ENCODE peak calls at places on chromosomes 16 and 17, in four cellular contexts. J is AG09319; Z is GM12865; X is CD8-positive, alpha-beta T cell. E is an unnamed sample.

GRCh38 chr16:23310217-23310616 is 8.1 kb downstream of the SCNN1B start:
- DNase-seq in X (no peak), Z (no peak), J (no peak), E (no peak)

GRCh38 chr17:2393184-2393953 is 7.5 kb downstream of the MNT start:
- DNase-seq in Z (peak; percentile 93), X (peak; percentile 95), J (no peak), E (peak; percentile 80)

GRCh38 chr17:44916781-44917241 is 1.5 kb upstream of the GFAP start:
- DNase-seq in X (no peak), J (no peak), Z (no peak), E (no peak)

GRCh38 chr17:64732336-64733006 is 70.4 kb upstream of the SMURF2 start:
- DNase-seq in X (no peak), J (peak; percentile 93), Z (no peak), E (no peak)

GRCh38 chr16:89620406-89620841 is 7.0 kb downstream of the DPEP1 start:
- DNase-seq in J (no peak), Z (no peak), X (no peak), E (no peak)

GRCh38 chr17:37821025-37821713 is 76.3 kb upstream of the HNF1B start:
- DNase-seq in X (no peak), J (no peak), Z (no peak), E (no peak)

GRCh38 chr16:29947897-29948296 is 14.0 kb upstream of the TMEM219 start:
- DNase-seq in X (no peak), Z (no peak), J (no peak), E (no peak)

GRCh38 chr17:67491009-67491677 is 114.1 kb downstream of the PITPNC1 start:
- DNase-seq in Z (no peak), X (no peak), J (peak; percentile 99), E (no peak)

GRCh38 chr17:47687328-47687690 is 6.7 kb upstream of the TBKBP1 start:
- DNase-seq in X (no peak), J (no peak), Z (no peak), E (no peak)

GRCh38 chr16:88455610-88456355 is 2.7 kb downstream of the ZFPM1 start:
- DNase-seq in X (peak; percentile 86), J (peak; percentile 10), Z (peak; percentile 93), E (peak; percentile 53)

GRCh38 chr17:71821512-71821911 is 299.3 kb upstream of the SOX9 start:
- DNase-seq in J (no peak), Z (no peak), X (no peak), E (no peak)

GRCh38 chr16:680967-681745 is 946 bp downstream of the STUB1 start:
- DNase-seq in J (no peak), Z (peak; percentile 49), X (no peak), E (no peak)

GRCh38 chr17:3527896-3528603 is 29.6 kb downstream of the TRPV3 start:
- DNase-seq in X (no peak), Z (no peak), J (no peak), E (no peak)

GRCh38 chr16:82509636-82510035 is 117.1 kb upstream of the CDH13 start:
- DNase-seq in Z (no peak), J (no peak), X (no peak), E (no peak)

GRCh38 chr16:2767140-2767731 is 9.8 kb downstream of the ELOB start:
- DNase-seq in Z (no peak), X (no peak), J (no peak), E (no peak)

GRCh38 chr16:4140652-4141051 is 24.4 kb upstream of the ADCY9 start:
- DNase-seq in J (no peak), X (no peak), Z (peak; percentile 40), E (no peak)

GRCh38 chr17:60599620-60600489 is at the start of gene PPM1D:
- DNase-seq in X (peak; percentile 97), J (peak; percentile 98), Z (peak; percentile 99), E (peak; percentile 99)
- TF ChIP-seq CTCF in X (no peak), J (no peak), Z (no peak), E (no peak)

GRCh38 chr16:65547799-65548446 is 426.1 kb upstream of the CDH11 start:
- DNase-seq in J (peak; percentile 93), Z (no peak), X (no peak), E (no peak)

GRCh38 chr16:65543781-65544740 is 422.2 kb upstream of the CDH11 start:
- DNase-seq in X (no peak), Z (no peak), J (no peak), E (no peak)

GRCh38 chr16:65546353-65546791 is 424.5 kb upstream of the CDH11 start:
- DNase-seq in X (no peak), Z (no peak), J (peak; percentile 34), E (no peak)

GRCh38 chr16:65548470-65548869 is 426.6 kb upstream of the CDH11 start:
- DNase-seq in J (no peak), X (no peak), Z (no peak), E (no peak)
- TF ChIP-seq CTCF in J (peak; percentile 37), X (no peak), Z (no peak), E (no peak)

GRCh38 chr17:29709861-29710849 is 87.4 kb upstream of the CORO6 start:
- DNase-seq in X (no peak), Z (no peak), J (no peak), E (no peak)
- TF ChIP-seq CTCF in X (no peak), Z (no peak), J (no peak), E (no peak)

DNA sequence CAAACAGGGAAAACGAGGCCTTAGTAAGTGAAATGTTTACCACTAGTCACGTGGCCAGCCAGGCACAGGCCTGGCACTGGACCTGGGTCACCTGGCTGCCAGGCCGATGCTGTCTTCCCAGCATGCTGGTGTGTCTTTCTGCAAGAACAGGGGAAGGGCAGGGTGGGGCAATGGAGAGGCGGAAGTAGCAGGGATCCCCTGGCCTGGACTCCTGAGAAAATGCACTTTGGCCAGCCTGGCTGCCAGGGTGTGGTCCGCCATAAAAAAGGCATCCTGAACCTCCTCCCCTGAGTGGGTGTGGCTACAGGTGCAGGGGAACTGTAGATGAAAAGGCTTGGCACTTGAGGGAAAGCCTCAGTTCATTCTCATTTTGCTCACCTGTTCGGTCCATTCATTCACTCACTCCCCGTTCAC is 1.0 kb upstream of the ANKRD40CL start:
- DNase-seq in X (no peak), J (no peak), Z (no peak), E (no peak)
- TF ChIP-seq CTCF in X (no peak), J (no peak), Z (no peak), E (no peak)

GRCh38 chr17:50149425-50150353 is 788 bp downstream of the PPP1R9B start:
- DNase-seq in Z (peak; percentile 78), X (peak; percentile 60), J (no peak), E (peak; percentile 70)
- TF ChIP-seq CTCF in Z (peak; percentile 10), X (no peak), J (no peak), E (no peak)

DNA sequence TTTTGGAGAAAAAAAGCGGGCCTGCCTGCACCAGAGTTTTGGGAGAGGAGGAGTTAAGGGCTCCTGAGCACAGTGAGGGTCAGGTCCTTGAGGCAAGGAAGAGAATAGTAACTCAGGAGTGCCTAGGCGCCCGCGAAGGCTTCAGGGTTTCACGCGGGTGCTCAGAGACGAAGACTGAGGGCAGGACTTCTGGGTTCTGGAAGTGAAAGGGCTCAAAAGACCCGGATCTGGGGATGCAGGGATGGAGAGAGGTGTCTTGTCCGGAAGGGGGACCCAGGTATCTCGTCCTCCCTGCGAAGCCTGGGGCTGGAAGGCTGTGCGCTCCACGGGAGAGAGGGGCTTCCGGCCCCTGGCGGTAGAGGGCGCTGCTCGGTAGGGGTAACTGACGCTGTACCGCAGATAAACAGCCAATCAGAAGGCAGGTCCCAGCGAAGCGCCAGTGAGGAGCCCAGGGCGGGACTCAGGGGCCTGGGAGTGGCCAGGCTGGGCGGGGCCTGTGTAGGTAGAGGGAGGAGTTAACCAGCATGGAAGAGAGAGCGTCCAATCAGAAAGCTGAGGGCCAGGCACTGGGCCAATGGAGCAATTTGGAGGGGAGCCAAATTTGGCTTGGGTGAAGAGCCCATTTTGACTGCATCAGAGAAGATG is 729 bp downstream of the TGFB1I1 start:
- DNase-seq in X (peak; percentile 57), J (peak; percentile 83), Z (no peak), E (peak; percentile 64)
- TF ChIP-seq CTCF in X (no peak), J (peak; percentile 74), Z (peak; percentile 6), E (peak; percentile 77)